ENCODE peak calls at places on chromosome 13, in six cellular contexts. A is Peyer's patch; X is upper lobe of right lung; L is effector CD4-positive, alpha-beta T cell; T is stimulated activated CD8-positive, alpha-beta memory T cell treated with anti-CD3 and anti-CD28 coated beads, Interleukin-4, amount 100 ng/mL, for 1 hour; C is amniotic stem cell. K is an unnamed sample.

GRCh38 chr13:101523732-101524131 is 71.3 kb downstream of the ITGBL1 start:
- DNase-seq in A (no peak), X (no peak), L (no peak), T (no peak), C (no peak), K (peak; percentile 39)

GRCh38 chr13:89846890-89847585 is 1500.4 kb upstream of the MIR17HG start:
- DNase-seq in A (no peak), X (no peak), L (no peak), T (no peak), C (no peak), K (peak; percentile 53)

GRCh38 chr13:37947419-37948140 is 78.0 kb upstream of the TRPC4 start:
- DNase-seq in A (no peak), X (no peak), L (no peak), T (no peak), C (no peak), K (no peak)

GRCh38 chr13:91493442-91493841 is 95.0 kb downstream of the GPC5 start:
- DNase-seq in A (no peak), X (no peak), L (no peak), T (no peak), C (no peak), K (no peak)

GRCh38 chr13:66036024-66036614 is 1194.0 kb downstream of the PCDH9 start:
- DNase-seq in A (no peak), X (no peak), L (no peak), T (no peak), C (no peak), K (peak; percentile 14)

GRCh38 chr13:25276748-25277147 is 10.5 kb downstream of the MTMR6 start:
- DNase-seq in A (no peak), X (no peak), L (no peak), T (no peak), C (no peak), K (no peak)

GRCh38 chr13:105196052-105196451 is 1339.4 kb downstream of the EFNB2 start:
- DNase-seq in A (no peak), X (no peak), L (no peak), T (no peak), C (no peak), K (peak; percentile 89)

GRCh38 chr13:31192306-31192705 is 7.5 kb upstream of the B3GLCT start:
- DNase-seq in A (no peak), X (no peak), L (no peak), T (no peak), C (no peak), K (no peak)

GRCh38 chr13:50893211-50893852 is 16.3 kb upstream of the RNASEH2B start:
- DNase-seq in A (peak; percentile 40), X (no peak), L (no peak), T (no peak), C (no peak), K (no peak)

GRCh38 chr13:106566682-106567420 is 1.1 kb downstream of the ARGLU1 start:
- DNase-seq in A (peak; percentile 69), X (peak; percentile 81), L (peak; percentile 9), T (no peak), C (peak; percentile 22), K (peak; percentile 62)

GRCh38 chr13:109586509-109587346 is 199.7 kb downstream of the IRS2 start:
- DNase-seq in A (no peak), X (no peak), L (no peak), T (no peak), C (no peak), K (no peak)

GRCh38 chr13:94252209-94252608 is 227.3 kb downstream of the DCT start:
- DNase-seq in A (no peak), X (no peak), L (no peak), T (no peak), C (no peak), K (no peak)

GRCh38 chr13:99690426-99691189 is 189.3 kb downstream of the TM9SF2 start:
- DNase-seq in A (no peak), X (no peak), L (no peak), T (no peak), C (no peak), K (no peak)

GRCh38 chr13:92896842-92897241 is 329.8 kb upstream of the GPC6 start:
- DNase-seq in A (no peak), X (no peak), L (no peak), T (no peak), C (no peak), K (peak; percentile 70)

GRCh38 chr13:62838891-62839290 is 1423.2 kb upstream of the PCDH20 start:
- DNase-seq in A (no peak), X (no peak), L (no peak), T (no peak), C (no peak), K (no peak)

GRCh38 chr13:87810391-87810801 is 139.2 kb downstream of the SLITRK5 start:
- DNase-seq in A (no peak), X (peak; percentile 38), L (no peak), T (no peak), C (no peak), K (no peak)

GRCh38 chr13:113552786-113553540 is 31.6 kb upstream of the TFDP1 start:
- DNase-seq in A (no peak), X (peak; percentile 32), L (no peak), T (no peak), C (no peak), K (no peak)

GRCh38 chr13:96229356-96229755 is 139.4 kb downstream of the HS6ST3 start:
- DNase-seq in A (no peak), X (no peak), L (no peak), T (no peak), C (no peak), K (peak; percentile 28)

GRCh38 chr13:29935309-29935981 is 85.0 kb upstream of the UBL3 start:
- DNase-seq in A (peak; percentile 80), X (no peak), L (peak; percentile 52), T (peak; percentile 40), C (no peak), K (no peak)

GRCh38 chr13:50531917-50532899 is 311.3 kb downstream of the DLEU7 start:
- DNase-seq in A (no peak), X (no peak), L (no peak), T (no peak), C (no peak), K (peak; percentile 71)

GRCh38 chr13:107678075-107678689 is 537.2 kb downstream of the LIG4 start:
- DNase-seq in A (no peak), X (no peak), L (no peak), T (no peak), C (no peak), K (no peak)

GRCh38 chr13:26061947-26062346 is 10.1 kb upstream of the SHISA2 start:
- DNase-seq in A (no peak), X (no peak), L (no peak), T (no peak), C (peak; percentile 74), K (peak; percentile 53)

GRCh38 chr13:99415851-99416331 is 85.4 kb upstream of the TM9SF2 start:
- DNase-seq in A (no peak), X (peak; percentile 54), L (no peak), T (no peak), C (no peak), K (no peak)

GRCh38 chr13:27425151-27425917 is 915 bp downstream of the GTF3A start:
- DNase-seq in A (no peak), X (no peak), L (no peak), T (no peak), C (no peak), K (no peak)

GRCh38 chr13:37531054-37531453 is 67.5 kb downstream of the POSTN start:
- DNase-seq in A (no peak), X (no peak), L (no peak), T (no peak), C (no peak), K (peak; percentile 76)

GRCh38 chr13:45749026-45749759 is 47.1 kb downstream of the CBY2 start:
- DNase-seq in A (no peak), X (no peak), L (no peak), T (no peak), C (no peak), K (no peak)

GRCh38 chr13:24293761-24294160 is 15.6 kb upstream of the C1QTNF9 start:
- DNase-seq in A (no peak), X (no peak), L (no peak), T (no peak), C (no peak), K (no peak)

GRCh38 chr13:83452292-83452950 is 429.9 kb downstream of the SLITRK1 start:
- DNase-seq in A (no peak), X (peak; percentile 54), L (no peak), T (no peak), C (no peak), K (no peak)

GRCh38 chr13:106376411-106377112 is 158.9 kb downstream of the EFNB2 start:
- DNase-seq in A (no peak), X (no peak), L (no peak), T (no peak), C (peak; percentile 41), K (peak; percentile 92)

GRCh38 chr13:41458187-41458938 is 1.0 kb downstream of the RGCC start:
- DNase-seq in A (peak; percentile 43), X (peak; percentile 77), L (peak; percentile 27), T (no peak), C (no peak), K (no peak)

GRCh38 chr13:83622422-83622784 is 259.9 kb downstream of the SLITRK1 start:
- DNase-seq in A (no peak), X (no peak), L (no peak), T (no peak), C (peak; percentile 14), K (peak; percentile 25)

K was measured in fibroblast of pulmonary artery.